ENCODE peak calls at places on chromosomes 3 and 15, in five cellular contexts. I, L, C, G and V are unnamed samples.
A peak's percentile ranks its signal among the peaks of the same experiment; 100 is the strongest.

GRCh38 chr3:51955175-51955892 is at the start of gene GPR62:
- DNase-seq in I (no peak), L (no peak), C (no peak), G (peak; percentile 25), V (no peak)

GRCh38 chr3:155443821-155444220 is 150.3 kb upstream of the STRIT1 start:
- DNase-seq in I (no peak), L (no peak), C (no peak), G (no peak), V (no peak)

GRCh38 chr3:182704926-182705325 is 88.4 kb upstream of the ATP11B start:
- DNase-seq in I (no peak), L (no peak), C (no peak), G (no peak), V (no peak)

GRCh38 chr15:77083381-77084160 is 12.7 kb upstream of the TSPAN3 start:
- DNase-seq in I (peak; percentile 66), L (peak; percentile 82), C (peak; percentile 65), G (peak; percentile 87), V (peak; percentile 60)

GRCh38 chr3:102444101-102444500 is 9.3 kb downstream of the ZPLD1 start:
- DNase-seq in I (no peak), L (no peak), C (no peak), G (no peak), V (no peak)

GRCh38 chr3:132628157-132628556 is 31.1 kb downstream of the ACKR4 start:
- DNase-seq in I (no peak), L (no peak), C (no peak), G (no peak), V (no peak)

GRCh38 chr15:61978225-61978624 is 82.0 kb downstream of the VPS13C start:
- DNase-seq in I (no peak), L (no peak), C (no peak), G (no peak), V (no peak)

GRCh38 chr3:73216310-73216709 is 154.9 kb downstream of the EBLN2 start:
- DNase-seq in I (no peak), L (no peak), C (no peak), G (no peak), V (no peak)

GRCh38 chr3:56915969-56916586 is 114.3 kb upstream of the ARHGEF3 start:
- DNase-seq in I (peak; percentile 35), L (no peak), C (no peak), G (no peak), V (no peak)

GRCh38 chr15:69712999-69713398 is 260.4 kb downstream of the RPLP1 start:
- DNase-seq in I (no peak), L (no peak), C (no peak), G (no peak), V (no peak)

DNA sequence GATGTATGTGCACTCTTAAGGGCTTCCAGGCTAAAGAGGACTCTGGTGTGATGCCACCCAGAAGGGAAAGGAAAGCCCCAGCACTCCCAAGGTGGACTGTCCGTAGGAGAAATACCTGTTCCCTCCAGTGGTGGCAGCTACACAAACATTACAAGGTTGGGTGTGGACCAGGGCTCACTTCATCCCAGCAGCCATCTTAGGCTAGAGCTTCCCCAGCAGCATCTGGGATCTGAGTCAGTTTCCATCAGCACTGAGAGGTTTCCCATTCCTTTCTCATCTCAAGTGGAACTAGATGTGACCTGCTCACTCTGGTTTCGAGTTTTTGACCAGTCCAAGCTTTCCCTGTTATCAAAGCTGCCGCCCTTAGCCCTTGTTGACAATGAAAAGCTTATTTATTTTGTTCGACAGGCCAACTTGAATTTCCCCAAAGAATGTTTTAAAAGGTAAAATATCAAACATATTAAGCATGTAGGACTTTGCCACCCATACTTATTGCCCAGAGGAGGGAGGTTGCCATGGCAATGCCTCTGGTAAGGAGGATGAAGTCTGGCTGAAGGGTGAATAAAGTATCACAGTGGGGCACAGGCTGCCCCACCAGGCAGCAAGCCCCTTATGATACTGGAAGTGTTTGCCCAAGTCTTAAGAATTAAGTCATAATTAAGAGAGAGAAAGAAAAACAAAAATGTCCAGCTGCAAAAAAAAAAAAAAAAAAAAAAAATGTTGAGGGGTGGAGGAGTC is 28.9 kb downstream of the CLDN18 start:
- DNase-seq in I (no peak), L (no peak), C (no peak), G (no peak), V (no peak)
- TF ChIP-seq POLR2A in I (no peak), L (no peak), C (no peak), G (no peak), V (no peak)

GRCh38 chr3:9746330-9746729 is 3.4 kb upstream of the OGG1 start:
- DNase-seq in I (no peak), L (no peak), C (no peak), G (no peak), V (no peak)
- TF ChIP-seq POLR2A in I (no peak), L (no peak), C (no peak), G (no peak), V (no peak)

GRCh38 chr3:129065727-129066087 is 5.1 kb downstream of the GP9 start:
- DNase-seq in I (no peak), L (no peak), C (no peak), G (no peak), V (peak; percentile 57)
- TF ChIP-seq POLR2A in I (no peak), L (no peak), C (no peak), G (no peak), V (peak; percentile 41)

DNA sequence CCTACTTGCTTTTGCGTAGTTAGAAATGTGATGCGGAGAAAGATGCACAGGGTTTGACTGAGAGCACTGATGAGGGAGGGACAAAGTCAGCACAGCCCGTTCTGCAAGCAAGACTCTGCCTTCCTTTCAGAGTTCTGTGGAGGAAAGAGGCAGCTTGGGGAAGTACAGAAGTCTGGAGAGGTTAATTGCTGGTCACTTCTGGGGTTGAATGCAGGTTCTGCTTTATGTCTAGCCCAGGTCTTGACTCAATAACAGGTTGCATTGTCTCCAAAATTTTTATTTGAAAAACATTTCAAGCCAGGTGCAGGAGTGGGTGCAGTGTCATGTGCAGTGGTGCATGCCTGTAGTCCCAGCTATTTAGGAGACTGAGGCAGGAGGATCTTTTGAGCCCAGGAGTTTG is 461.7 kb downstream of the NR2F2 start:
- DNase-seq in I (no peak), L (no peak), C (no peak), G (no peak), V (no peak)
- TF ChIP-seq POLR2A in I (no peak), L (no peak), C (no peak), G (no peak), V (no peak)

GRCh38 chr3:195093731-195094130 is 177.2 kb downstream of the XXYLT1 start:
- DNase-seq in I (no peak), L (no peak), C (no peak), G (no peak), V (no peak)

GRCh38 chr3:195095704-195096036 is 175.3 kb downstream of the XXYLT1 start:
- DNase-seq in I (no peak), L (no peak), C (no peak), G (no peak), V (no peak)

GRCh38 chr3:195096053-195096452 is 174.9 kb downstream of the XXYLT1 start:
- DNase-seq in I (no peak), L (no peak), C (no peak), G (no peak), V (no peak)

GRCh38 chr3:195094211-195094921 is 176.6 kb downstream of the XXYLT1 start:
- DNase-seq in I (peak; percentile 52), L (no peak), C (no peak), G (no peak), V (no peak)

GRCh38 chr3:195095035-195095703 is 175.8 kb downstream of the XXYLT1 start:
- DNase-seq in I (no peak), L (no peak), C (no peak), G (no peak), V (no peak)
- TF ChIP-seq POLR2A in I (peak; percentile 81), L (no peak), C (no peak), G (no peak), V (no peak)

GRCh38 chr3:57972421-57973111 is 35.7 kb upstream of the FLNB start:
- DNase-seq in I (no peak), L (peak; percentile 73), C (no peak), G (no peak), V (no peak)
- TF ChIP-seq POLR2A in I (no peak), L (no peak), C (no peak), G (no peak), V (no peak)